ENCODE peak calls at places on chromosome 15, in ten cellular contexts. One of them, this sample, is unnamed.
A peak's percentile ranks its signal among the peaks of the same experiment; 100 is the strongest.

GRCh38 chr15:29711531-29711930 is 110.7 kb downstream of the TJP1 start:
- DNase-seq in cardiac muscle cell: no peak
- DNase-seq in pancreas: no peak
- DNase-seq in astrocyte: peak; percentile 34
- DNase-seq in body of pancreas: no peak
- DNase-seq in CD8-positive, alpha-beta T cell: no peak
- DNase-seq in DND-41: no peak
- DNase-seq in lower lobe of right lung: no peak
- DNase-seq in right atrium auricular region: no peak
- DNase-seq in H9: no peak
- DNase-seq in this sample: no peak

GRCh38 chr15:74655424-74655823 is 39.8 kb downstream of the CLK3 start:
- DNase-seq in DND-41: no peak
- DNase-seq in right atrium auricular region: no peak
- DNase-seq in body of pancreas: no peak
- DNase-seq in cardiac muscle cell: no peak
- DNase-seq in H9: no peak
- DNase-seq in CD8-positive, alpha-beta T cell: no peak
- DNase-seq in astrocyte: peak; percentile 52
- DNase-seq in lower lobe of right lung: no peak
- DNase-seq in pancreas: no peak
- DNase-seq in this sample: no peak

GRCh38 chr15:57245130-57245529 is 131.2 kb upstream of the CGNL1 start:
- DNase-seq in H9: no peak
- DNase-seq in lower lobe of right lung: no peak
- DNase-seq in body of pancreas: no peak
- DNase-seq in cardiac muscle cell: peak; percentile 43
- DNase-seq in right atrium auricular region: no peak
- DNase-seq in astrocyte: no peak
- DNase-seq in pancreas: no peak
- DNase-seq in DND-41: no peak
- DNase-seq in CD8-positive, alpha-beta T cell: no peak
- DNase-seq in this sample: no peak

GRCh38 chr15:82165948-82166376 is 96.6 kb downstream of the EFL1 start:
- DNase-seq in right atrium auricular region: no peak
- DNase-seq in cardiac muscle cell: peak; percentile 21
- DNase-seq in H9: no peak
- DNase-seq in body of pancreas: no peak
- DNase-seq in pancreas: no peak
- DNase-seq in astrocyte: no peak
- DNase-seq in DND-41: no peak
- DNase-seq in lower lobe of right lung: no peak
- DNase-seq in CD8-positive, alpha-beta T cell: no peak
- DNase-seq in this sample: no peak

GRCh38 chr15:43519207-43519606 is 1.8 kb downstream of the MAP1A start:
- DNase-seq in lower lobe of right lung: no peak
- DNase-seq in pancreas: no peak
- DNase-seq in H9: no peak
- DNase-seq in cardiac muscle cell: no peak
- DNase-seq in right atrium auricular region: no peak
- DNase-seq in astrocyte: no peak
- DNase-seq in DND-41: peak; percentile 46
- DNase-seq in body of pancreas: no peak
- DNase-seq in CD8-positive, alpha-beta T cell: no peak
- DNase-seq in this sample: no peak

GRCh38 chr15:74201656-74202420 is 749 bp downstream of the STRA6 start:
- DNase-seq in DND-41: no peak
- DNase-seq in lower lobe of right lung: no peak
- DNase-seq in pancreas: no peak
- DNase-seq in astrocyte: peak; percentile 62
- DNase-seq in H9: no peak
- DNase-seq in cardiac muscle cell: no peak
- DNase-seq in right atrium auricular region: no peak
- DNase-seq in CD8-positive, alpha-beta T cell: no peak
- DNase-seq in body of pancreas: no peak
- DNase-seq in this sample: no peak

GRCh38 chr15:31023841-31024240 is 32.4 kb upstream of the MTMR10 start:
- DNase-seq in cardiac muscle cell: no peak
- DNase-seq in lower lobe of right lung: no peak
- DNase-seq in body of pancreas: no peak
- DNase-seq in H9: no peak
- DNase-seq in pancreas: no peak
- DNase-seq in CD8-positive, alpha-beta T cell: no peak
- DNase-seq in right atrium auricular region: no peak
- DNase-seq in DND-41: no peak
- DNase-seq in astrocyte: peak; percentile 21
- DNase-seq in this sample: no peak

GRCh38 chr15:71634820-71635219 is 175.5 kb upstream of the NR2E3 start:
- DNase-seq in cardiac muscle cell: peak; percentile 17
- DNase-seq in pancreas: no peak
- DNase-seq in lower lobe of right lung: no peak
- DNase-seq in right atrium auricular region: no peak
- DNase-seq in CD8-positive, alpha-beta T cell: no peak
- DNase-seq in H9: no peak
- DNase-seq in DND-41: no peak
- DNase-seq in astrocyte: peak; percentile 66
- DNase-seq in body of pancreas: no peak
- DNase-seq in this sample: no peak

GRCh38 chr15:55627730-55628368 is 39.7 kb upstream of the PYGO1 start:
- DNase-seq in DND-41: no peak
- DNase-seq in body of pancreas: peak; percentile 7
- DNase-seq in CD8-positive, alpha-beta T cell: no peak
- DNase-seq in H9: no peak
- DNase-seq in cardiac muscle cell: peak; percentile 90
- DNase-seq in astrocyte: peak; percentile 92
- DNase-seq in pancreas: no peak
- DNase-seq in lower lobe of right lung: no peak
- DNase-seq in right atrium auricular region: no peak
- DNase-seq in this sample: peak; percentile 19

GRCh38 chr15:96243701-96244100 is 86.8 kb upstream of the NR2F2 start:
- DNase-seq in CD8-positive, alpha-beta T cell: no peak
- DNase-seq in DND-41: no peak
- DNase-seq in cardiac muscle cell: no peak
- DNase-seq in body of pancreas: no peak
- DNase-seq in H9: no peak
- DNase-seq in astrocyte: no peak
- DNase-seq in lower lobe of right lung: no peak
- DNase-seq in right atrium auricular region: no peak
- DNase-seq in pancreas: no peak
- DNase-seq in this sample: no peak

GRCh38 chr15:32819406-32819930 is 101.7 kb downstream of the GREM1 start:
- DNase-seq in lower lobe of right lung: no peak
- DNase-seq in DND-41: no peak
- DNase-seq in body of pancreas: no peak
- DNase-seq in pancreas: no peak
- DNase-seq in H9: no peak
- DNase-seq in astrocyte: peak; percentile 25
- DNase-seq in CD8-positive, alpha-beta T cell: no peak
- DNase-seq in cardiac muscle cell: no peak
- DNase-seq in right atrium auricular region: no peak
- DNase-seq in this sample: no peak
- TF ChIP-seq CTCF in lower lobe of right lung: no peak
- TF ChIP-seq CTCF in DND-41: no peak
- TF ChIP-seq CTCF in body of pancreas: no peak
- TF ChIP-seq CTCF in pancreas: no peak
- TF ChIP-seq CTCF in H9: no peak
- TF ChIP-seq CTCF in astrocyte: no peak
- TF ChIP-seq CTCF in CD8-positive, alpha-beta T cell: no peak
- TF ChIP-seq CTCF in cardiac muscle cell: no peak
- TF ChIP-seq CTCF in right atrium auricular region: no peak
- TF ChIP-seq CTCF in this sample: no peak

DNA sequence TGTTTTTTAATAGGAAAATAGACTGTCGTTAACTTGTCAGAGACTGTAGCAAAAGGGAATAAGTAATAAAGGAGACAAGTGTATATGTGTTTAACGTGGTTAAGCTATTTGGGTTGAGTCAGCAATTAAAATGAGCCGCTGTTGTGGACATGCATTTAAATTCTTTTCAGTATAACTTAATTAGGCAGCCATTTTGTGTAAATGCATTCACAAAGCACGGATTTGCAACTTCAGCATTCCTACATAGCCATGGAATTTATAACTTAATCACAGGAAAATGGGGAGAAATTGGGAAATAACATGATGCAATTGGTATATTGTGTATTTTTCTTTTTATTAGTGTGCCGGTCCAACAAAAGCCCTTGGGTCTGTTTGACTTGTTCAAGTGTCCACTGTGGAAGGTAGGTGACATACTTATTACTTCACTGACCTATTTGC is 27.9 kb downstream of the USP3 start:
- DNase-seq in CD8-positive, alpha-beta T cell: no peak
- DNase-seq in body of pancreas: no peak
- DNase-seq in astrocyte: no peak
- DNase-seq in pancreas: no peak
- DNase-seq in cardiac muscle cell: peak; percentile 44
- DNase-seq in lower lobe of right lung: no peak
- DNase-seq in H9: no peak
- DNase-seq in right atrium auricular region: no peak
- DNase-seq in DND-41: no peak
- DNase-seq in this sample: no peak
- H3K4me1 ChIP-seq in CD8-positive, alpha-beta T cell: peaks cover 58% of the 10 kb centered on the region
- H3K4me1 ChIP-seq in body of pancreas: peaks cover 34% of the 10 kb centered on the region
- H3K4me1 ChIP-seq in astrocyte: no peaks in the 10 kb centered on the region
- H3K4me1 ChIP-seq in pancreas: no peaks in the 10 kb centered on the region
- H3K4me1 ChIP-seq in cardiac muscle cell: no peaks in the 10 kb centered on the region
- H3K4me1 ChIP-seq in lower lobe of right lung: peaks cover 44% of the 10 kb centered on the region
- H3K4me1 ChIP-seq in H9: peaks cover 9% of the 10 kb centered on the region
- H3K4me1 ChIP-seq in right atrium auricular region: no peaks in the 10 kb centered on the region
- H3K4me1 ChIP-seq in DND-41: no peaks in the 10 kb centered on the region
- H3K4me1 ChIP-seq in this sample: no peaks in the 10 kb centered on the region

GRCh38 chr15:78620021-78620838 is 566 bp downstream of the CHRNA3 start:
- DNase-seq in cardiac muscle cell: peak; percentile 15
- DNase-seq in astrocyte: no peak
- DNase-seq in lower lobe of right lung: no peak
- DNase-seq in CD8-positive, alpha-beta T cell: no peak
- DNase-seq in DND-41: no peak
- DNase-seq in H9: peak; percentile 77
- DNase-seq in right atrium auricular region: no peak
- DNase-seq in pancreas: no peak
- DNase-seq in body of pancreas: no peak
- DNase-seq in this sample: no peak
- TF ChIP-seq CTCF in cardiac muscle cell: peak; percentile 28
- TF ChIP-seq CTCF in astrocyte: no peak
- TF ChIP-seq CTCF in lower lobe of right lung: no peak
- TF ChIP-seq CTCF in CD8-positive, alpha-beta T cell: no peak
- TF ChIP-seq CTCF in DND-41: no peak
- TF ChIP-seq CTCF in H9: peak; percentile 66
- TF ChIP-seq CTCF in right atrium auricular region: no peak
- TF ChIP-seq CTCF in pancreas: no peak
- TF ChIP-seq CTCF in body of pancreas: no peak
- TF ChIP-seq CTCF in this sample: no peak

GRCh38 chr15:36525430-36525829 is 54.0 kb upstream of the CDIN1 start:
- DNase-seq in cardiac muscle cell: no peak
- DNase-seq in body of pancreas: no peak
- DNase-seq in CD8-positive, alpha-beta T cell: no peak
- DNase-seq in right atrium auricular region: no peak
- DNase-seq in pancreas: no peak
- DNase-seq in astrocyte: no peak
- DNase-seq in lower lobe of right lung: no peak
- DNase-seq in H9: no peak
- DNase-seq in DND-41: no peak
- DNase-seq in this sample: no peak

GRCh38 chr15:36527512-36528162 is 51.8 kb upstream of the CDIN1 start:
- DNase-seq in astrocyte: peak; percentile 22
- DNase-seq in CD8-positive, alpha-beta T cell: no peak
- DNase-seq in right atrium auricular region: no peak
- DNase-seq in pancreas: no peak
- DNase-seq in cardiac muscle cell: no peak
- DNase-seq in DND-41: no peak
- DNase-seq in H9: no peak
- DNase-seq in lower lobe of right lung: no peak
- DNase-seq in body of pancreas: no peak
- DNase-seq in this sample: no peak

GRCh38 chr15:36529296-36530011 is 50.0 kb upstream of the CDIN1 start:
- DNase-seq in cardiac muscle cell: no peak
- DNase-seq in lower lobe of right lung: no peak
- DNase-seq in astrocyte: no peak
- DNase-seq in CD8-positive, alpha-beta T cell: no peak
- DNase-seq in right atrium auricular region: no peak
- DNase-seq in H9: no peak
- DNase-seq in DND-41: no peak
- DNase-seq in pancreas: no peak
- DNase-seq in body of pancreas: no peak
- DNase-seq in this sample: no peak
- H3K4me1 ChIP-seq in cardiac muscle cell: no peaks in the 10 kb centered on the region
- H3K4me1 ChIP-seq in lower lobe of right lung: no peaks in the 10 kb centered on the region
- H3K4me1 ChIP-seq in astrocyte: no peaks in the 10 kb centered on the region
- H3K4me1 ChIP-seq in CD8-positive, alpha-beta T cell: no peaks in the 10 kb centered on the region
- H3K4me1 ChIP-seq in right atrium auricular region: no peaks in the 10 kb centered on the region
- H3K4me1 ChIP-seq in H9: peaks cover 5% of the 10 kb centered on the region
- H3K4me1 ChIP-seq in DND-41: no peaks in the 10 kb centered on the region
- H3K4me1 ChIP-seq in pancreas: no peaks in the 10 kb centered on the region
- H3K4me1 ChIP-seq in body of pancreas: no peaks in the 10 kb centered on the region
- H3K4me1 ChIP-seq in this sample: no peaks in the 10 kb centered on the region

DNA sequence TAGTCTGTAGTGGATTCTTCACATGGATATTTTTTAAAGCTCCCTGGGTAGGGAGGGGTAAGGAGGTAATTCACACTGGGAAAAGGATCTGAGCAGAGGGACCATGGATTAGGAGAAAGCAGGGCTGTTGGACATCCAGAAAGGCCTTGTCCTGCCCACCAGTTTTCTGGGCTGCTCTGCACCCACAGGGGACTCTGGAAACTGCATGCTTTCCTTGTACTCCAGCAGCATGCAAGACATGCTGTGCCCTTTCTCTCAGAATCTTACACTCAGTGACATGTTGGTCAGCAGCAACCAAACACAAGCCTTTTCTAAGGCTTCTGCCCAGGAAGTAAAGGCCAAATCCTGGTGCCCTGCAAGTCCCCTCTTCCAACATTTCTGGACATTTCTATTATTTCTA is 2.5 kb upstream of the FBN1 start:
- DNase-seq in pancreas: no peak
- DNase-seq in CD8-positive, alpha-beta T cell: no peak
- DNase-seq in right atrium auricular region: no peak
- DNase-seq in body of pancreas: no peak
- DNase-seq in H9: peak; percentile 37
- DNase-seq in DND-41: no peak
- DNase-seq in cardiac muscle cell: peak; percentile 68
- DNase-seq in lower lobe of right lung: no peak
- DNase-seq in astrocyte: no peak
- DNase-seq in this sample: no peak
- TF ChIP-seq CTCF in pancreas: no peak
- TF ChIP-seq CTCF in CD8-positive, alpha-beta T cell: no peak
- TF ChIP-seq CTCF in right atrium auricular region: no peak
- TF ChIP-seq CTCF in body of pancreas: no peak
- TF ChIP-seq CTCF in H9: no peak
- TF ChIP-seq CTCF in DND-41: no peak
- TF ChIP-seq CTCF in cardiac muscle cell: peak; percentile 42
- TF ChIP-seq CTCF in lower lobe of right lung: no peak
- TF ChIP-seq CTCF in astrocyte: peak; percentile 40
- TF ChIP-seq CTCF in this sample: no peak

GRCh38 chr15:60379466-60380274 is 18.1 kb downstream of the ANXA2 start:
- DNase-seq in right atrium auricular region: no peak
- DNase-seq in astrocyte: peak; percentile 99
- DNase-seq in CD8-positive, alpha-beta T cell: no peak
- DNase-seq in pancreas: no peak
- DNase-seq in cardiac muscle cell: peak; percentile 95
- DNase-seq in body of pancreas: peak; percentile 52
- DNase-seq in H9: no peak
- DNase-seq in lower lobe of right lung: no peak
- DNase-seq in DND-41: no peak
- DNase-seq in this sample: peak; percentile 84
- H3K4me1 ChIP-seq in right atrium auricular region: no peaks in the 10 kb centered on the region
- H3K4me1 ChIP-seq in astrocyte: peaks cover 90% of the 10 kb centered on the region
- H3K4me1 ChIP-seq in CD8-positive, alpha-beta T cell: no peaks in the 10 kb centered on the region
- H3K4me1 ChIP-seq in pancreas: peaks cover 4% of the 10 kb centered on the region
- H3K4me1 ChIP-seq in cardiac muscle cell: peaks cover 15% of the 10 kb centered on the region
- H3K4me1 ChIP-seq in body of pancreas: peaks cover 41% of the 10 kb centered on the region
- H3K4me1 ChIP-seq in H9: no peaks in the 10 kb centered on the region
- H3K4me1 ChIP-seq in lower lobe of right lung: peaks cover 36% of the 10 kb centered on the region
- H3K4me1 ChIP-seq in DND-41: no peaks in the 10 kb centered on the region
- H3K4me1 ChIP-seq in this sample: peaks cover 83% of the 10 kb centered on the region

This sample was measured in Caco-2.